ENCODE peak calls at places on chromosomes 11 and 22, in ten cellular contexts. W is fibroblast of lung; H is suprapubic skin; X is adrenal gland; N is CD4-positive, alpha-beta T cell; L is GM12865; I is WERI-Rb-1; F is right lobe of liver; Q is astrocyte of the cerebellum; R is omental fat pad. M is an unnamed sample.

GRCh38 chr22:44523981-44524759 is 26.1 kb upstream of the RTL6 start:
- DNase-seq in F (no peak), R (no peak), N (no peak), H (no peak), W (peak), L (no peak), Q (peak), I (peak), X (peak), M (no peak)

GRCh38 chr11:60970369-60970774 is 1.1 kb upstream of the CD6 start:
- DNase-seq in W (peak), R (no peak), X (peak), N (peak), L (peak), F (no peak), H (no peak), Q (no peak), I (peak), M (peak)

GRCh38 chr11:30879322-30880020 is 293.3 kb upstream of the MPPED2 start:
- DNase-seq in I (no peak), F (no peak), H (no peak), Q (peak), R (no peak), N (no peak), L (no peak), X (peak), W (peak), M (no peak)

GRCh38 chr11:2213384-2213842 is 41.8 kb upstream of the TH start:
- DNase-seq in I (no peak), X (peak), L (no peak), Q (no peak), F (peak), H (no peak), W (no peak), N (peak), R (no peak), M (no peak)

GRCh38 chr11:12581923-12582322 is 92.3 kb upstream of the TEAD1 start:
- DNase-seq in Q (peak), H (no peak), X (no peak), W (peak), F (no peak), L (peak), R (no peak), N (no peak), I (peak), M (no peak)

GRCh38 chr11:2190670-2191471 is 19.3 kb upstream of the TH start:
- DNase-seq in N (no peak), X (peak), L (no peak), F (no peak), I (no peak), W (no peak), Q (no peak), H (no peak), R (no peak), M (no peak)

GRCh38 chr11:129380413-129380812 is 4.8 kb downstream of the BARX2 start:
- DNase-seq in L (no peak), F (no peak), R (no peak), W (no peak), I (no peak), X (no peak), Q (no peak), H (no peak), N (no peak), M (no peak)

GRCh38 chr22:25896098-25896497 is 154.1 kb downstream of the MYO18B start:
- DNase-seq in N (no peak), R (no peak), W (no peak), H (no peak), I (peak), X (no peak), F (no peak), L (peak), Q (no peak), M (no peak)

GRCh38 chr11:61168858-61169257 is 7.6 kb upstream of the VPS37C start:
- DNase-seq in I (no peak), X (no peak), H (no peak), N (no peak), R (no peak), F (no peak), W (no peak), L (no peak), Q (no peak), M (no peak)

GRCh38 chr11:45151362-45151982 is 5.0 kb downstream of the PRDM11 start:
- DNase-seq in R (no peak), F (no peak), N (no peak), I (no peak), H (no peak), L (no peak), Q (no peak), W (no peak), X (peak), M (no peak)

GRCh38 chr11:44741976-44742375 is 15.2 kb downstream of the TSPAN18 start:
- DNase-seq in N (no peak), H (no peak), F (no peak), I (no peak), W (no peak), X (no peak), Q (no peak), R (no peak), L (no peak), M (no peak)

GRCh38 chr11:111937461-111937769 is 272 bp downstream of the DIXDC1 start:
- DNase-seq in N (no peak), I (no peak), F (no peak), L (no peak), W (no peak), X (no peak), H (no peak), Q (no peak), R (no peak), M (no peak)

GRCh38 chr11:96658436-96658835 is 268.6 kb downstream of the JRKL start:
- DNase-seq in N (no peak), F (no peak), L (no peak), H (no peak), R (no peak), W (no peak), X (no peak), I (no peak), Q (no peak), M (no peak)

GRCh38 chr22:42680648-42681047 is 31.5 kb upstream of the CYB5R3 start:
- DNase-seq in H (no peak), F (no peak), R (no peak), N (no peak), I (no peak), X (peak), W (peak), Q (peak), L (no peak), M (no peak)

GRCh38 chr11:17716807-17717206 is 2.6 kb upstream of the MYOD1 start:
- DNase-seq in Q (no peak), L (no peak), X (no peak), R (no peak), H (no peak), W (no peak), N (no peak), I (no peak), F (no peak), M (no peak)

GRCh38 chr11:112880454-112880853 is 80.8 kb upstream of the NCAM1 start:
- DNase-seq in R (no peak), N (no peak), L (no peak), I (no peak), W (no peak), Q (no peak), X (no peak), H (no peak), F (no peak), M (no peak)

DNA sequence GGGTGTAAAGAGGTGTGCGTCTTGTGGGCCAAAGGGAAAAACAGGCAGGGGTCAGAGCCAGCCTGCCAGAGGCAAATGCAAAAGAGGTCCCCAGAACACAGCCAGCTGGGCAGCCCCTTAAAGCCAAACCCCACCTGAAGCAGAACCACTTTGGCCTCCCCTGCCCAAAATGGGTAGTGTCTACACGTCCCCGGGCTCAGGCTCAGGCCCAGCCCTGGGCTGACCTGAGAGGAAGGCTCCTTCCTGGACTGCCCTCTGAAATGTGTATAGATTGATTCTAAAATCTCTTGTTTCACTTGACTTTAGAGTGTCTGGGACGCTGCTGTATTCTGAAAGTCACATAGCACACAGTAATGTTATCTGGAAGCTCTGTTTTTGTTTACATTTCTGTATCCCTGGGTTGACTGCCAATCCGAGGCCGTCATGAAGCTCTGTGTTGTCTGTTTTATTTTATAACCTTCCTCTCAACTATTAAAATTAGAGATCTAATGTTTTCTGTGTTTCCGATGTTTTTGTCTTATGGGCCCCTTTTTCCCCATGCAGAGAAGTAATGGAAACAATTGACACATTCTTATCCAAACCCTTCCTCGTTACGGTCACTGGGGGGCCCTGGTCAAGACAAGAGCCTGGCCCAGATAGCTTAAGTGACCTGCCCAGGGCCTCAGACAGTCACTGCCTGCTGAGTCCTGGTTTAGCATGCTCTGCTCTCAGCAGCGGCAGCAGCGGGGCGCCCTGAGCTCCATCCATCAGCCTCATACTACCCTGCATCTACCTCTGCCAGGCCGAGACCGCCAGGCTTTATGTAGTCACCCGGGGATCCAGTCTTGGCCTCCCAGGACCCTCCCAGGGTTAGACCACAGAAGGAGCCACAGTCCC is 10.1 kb downstream of the OVOL1 start:
- DNase-seq in N (no peak), X (no peak), Q (no peak), L (no peak), I (no peak), R (no peak), H (no peak), F (no peak), W (no peak), M (no peak)
- TF ChIP-seq CTCF in N (no peak), X (no peak), Q (no peak), L (no peak), I (no peak), R (no peak), H (no peak), F (no peak), W (no peak), M (no peak)

GRCh38 chr11:57248780-57249383 is 11.8 kb upstream of the APLNR start:
- DNase-seq in W (peak), Q (no peak), L (peak), N (no peak), H (no peak), R (peak), I (peak), F (peak), X (peak), M (peak)
- TF ChIP-seq CTCF in W (peak), Q (peak), L (peak), N (no peak), H (peak), R (peak), I (peak), F (peak), X (peak), M (peak)

DNA sequence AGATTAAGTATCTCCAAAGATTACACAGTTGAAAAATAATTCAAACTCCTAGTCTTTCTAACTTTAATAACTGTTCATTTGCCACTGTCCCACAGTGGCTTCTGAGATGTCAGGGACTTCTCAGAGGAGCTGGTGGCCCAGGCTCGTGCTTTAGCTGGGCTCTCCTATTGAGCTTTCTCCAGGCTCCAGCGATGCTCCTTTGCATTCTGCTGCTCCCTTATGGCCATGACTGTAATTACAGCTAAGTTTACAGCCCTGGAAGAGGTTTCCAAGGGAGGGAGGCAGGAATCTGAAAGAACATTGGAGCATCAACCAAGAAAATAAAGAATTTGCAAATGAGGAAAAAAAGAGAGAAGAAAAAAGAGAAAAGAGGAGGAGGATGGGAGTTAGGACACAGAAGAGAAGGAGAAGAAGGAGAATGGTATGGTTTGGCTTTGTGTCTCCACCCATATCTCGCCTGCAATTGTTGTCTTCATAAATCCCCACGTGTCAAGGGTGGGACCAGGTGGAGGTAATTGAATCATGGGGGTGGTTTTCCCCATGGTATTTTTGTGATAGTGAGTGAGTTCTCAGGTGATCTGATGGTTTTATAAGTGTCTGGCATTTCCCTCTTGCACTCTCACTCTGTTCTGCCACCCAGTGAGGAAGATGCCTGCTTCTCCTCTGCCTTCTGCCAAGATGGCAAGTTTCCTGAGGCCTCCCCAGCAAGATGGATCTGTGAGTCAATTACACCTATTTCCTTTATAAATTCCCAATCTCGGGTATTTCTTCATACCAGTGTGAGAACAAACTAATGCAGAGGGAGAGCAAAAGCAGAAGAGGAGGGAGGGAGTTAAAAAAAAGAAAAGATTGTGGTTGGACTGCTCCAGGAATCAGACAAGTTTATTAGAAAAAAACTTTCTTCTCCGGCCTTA is 857.0 kb downstream of the KCNA4 start:
- DNase-seq in F (no peak), X (peak), H (no peak), R (no peak), N (no peak), Q (peak), I (peak), W (peak), L (peak), M (peak)
- TF ChIP-seq CTCF in F (peak), X (peak), H (no peak), R (no peak), N (no peak), Q (peak), I (peak), W (peak), L (peak), M (peak)

GRCh38 chr22:32828150-32828549 is 26.6 kb downstream of the TIMP3 start:
- DNase-seq in N (no peak), Q (no peak), F (no peak), R (no peak), I (no peak), L (no peak), H (no peak), W (no peak), X (no peak), M (no peak)
- TF ChIP-seq CTCF in N (no peak), Q (no peak), F (no peak), R (no peak), I (peak), L (no peak), H (no peak), W (peak), X (no peak), M (no peak)

GRCh38 chr11:125382211-125382807 is 113.8 kb downstream of the FEZ1 start:
- DNase-seq in W (no peak), I (peak), X (no peak), R (no peak), N (no peak), H (no peak), Q (no peak), F (no peak), L (no peak), M (no peak)
- TF ChIP-seq CTCF in W (no peak), I (no peak), X (no peak), R (no peak), N (no peak), H (no peak), Q (no peak), F (no peak), L (no peak), M (no peak)

M was measured in neural crest cell.